ENCODE peak calls at places on chromosomes 11 and 22, in seven cellular contexts. One of them, this sample, is unnamed.

GRCh38 chr11:75223954-75224643 is 16.5 kb upstream of the TPBGL start:
- DNase-seq in keratinocyte: no peak
- DNase-seq in heart left ventricle: no peak
- DNase-seq in OCI-LY7: no peak
- DNase-seq in fibroblast of villous mesenchyme: no peak
- DNase-seq in tibial artery: no peak
- DNase-seq in right lobe of liver: no peak
- DNase-seq in this sample: peak; percentile 3

GRCh38 chr22:18070556-18071306 is 7.1 kb upstream of the PEX26 start:
- DNase-seq in keratinocyte: peak; percentile 89
- DNase-seq in right lobe of liver: no peak
- DNase-seq in heart left ventricle: no peak
- DNase-seq in tibial artery: no peak
- DNase-seq in OCI-LY7: peak; percentile 63
- DNase-seq in fibroblast of villous mesenchyme: no peak
- DNase-seq in this sample: peak; percentile 93

GRCh38 chr11:95266751-95267374 is 35.9 kb upstream of the SESN3 start:
- DNase-seq in right lobe of liver: no peak
- DNase-seq in OCI-LY7: no peak
- DNase-seq in heart left ventricle: no peak
- DNase-seq in fibroblast of villous mesenchyme: peak; percentile 14
- DNase-seq in keratinocyte: no peak
- DNase-seq in tibial artery: peak; percentile 42
- DNase-seq in this sample: no peak

GRCh38 chr11:76623884-76624419 is 46.6 kb downstream of the LRRC32 start:
- DNase-seq in OCI-LY7: no peak
- DNase-seq in right lobe of liver: no peak
- DNase-seq in fibroblast of villous mesenchyme: no peak
- DNase-seq in keratinocyte: no peak
- DNase-seq in tibial artery: no peak
- DNase-seq in heart left ventricle: no peak
- DNase-seq in this sample: no peak

GRCh38 chr11:2584812-2585565 is 114.8 kb downstream of the KCNQ1OT1 start:
- DNase-seq in tibial artery: peak; percentile 13
- DNase-seq in keratinocyte: no peak
- DNase-seq in fibroblast of villous mesenchyme: no peak
- DNase-seq in heart left ventricle: peak; percentile 11
- DNase-seq in right lobe of liver: no peak
- DNase-seq in OCI-LY7: no peak
- DNase-seq in this sample: no peak

GRCh38 chr11:72534859-72535547 is 100.7 kb upstream of the CLPB start:
- DNase-seq in heart left ventricle: no peak
- DNase-seq in right lobe of liver: no peak
- DNase-seq in fibroblast of villous mesenchyme: peak; percentile 57
- DNase-seq in OCI-LY7: no peak
- DNase-seq in keratinocyte: no peak
- DNase-seq in tibial artery: no peak
- DNase-seq in this sample: no peak

GRCh38 chr11:64862914-64863313 is 15.5 kb downstream of the EHD1 start:
- DNase-seq in fibroblast of villous mesenchyme: no peak
- DNase-seq in OCI-LY7: no peak
- DNase-seq in heart left ventricle: peak; percentile 81
- DNase-seq in tibial artery: no peak
- DNase-seq in right lobe of liver: no peak
- DNase-seq in keratinocyte: no peak
- DNase-seq in this sample: no peak

GRCh38 chr11:19959697-19960096 is 200.6 kb downstream of the DBX1 start:
- DNase-seq in OCI-LY7: no peak
- DNase-seq in heart left ventricle: no peak
- DNase-seq in right lobe of liver: no peak
- DNase-seq in fibroblast of villous mesenchyme: no peak
- DNase-seq in tibial artery: no peak
- DNase-seq in keratinocyte: no peak
- DNase-seq in this sample: peak; percentile 44

GRCh38 chr11:18171377-18172000 is 1.1 kb upstream of the MRGPRX4 start:
- DNase-seq in OCI-LY7: peak; percentile 56
- DNase-seq in tibial artery: no peak
- DNase-seq in right lobe of liver: peak; percentile 68
- DNase-seq in keratinocyte: no peak
- DNase-seq in heart left ventricle: no peak
- DNase-seq in fibroblast of villous mesenchyme: peak; percentile 19
- DNase-seq in this sample: peak; percentile 35

GRCh38 chr11:6505577-6506240 is 8.6 kb downstream of the DNHD1 start:
- DNase-seq in heart left ventricle: no peak
- DNase-seq in keratinocyte: peak; percentile 28
- DNase-seq in fibroblast of villous mesenchyme: peak; percentile 70
- DNase-seq in tibial artery: no peak
- DNase-seq in OCI-LY7: peak; percentile 65
- DNase-seq in right lobe of liver: no peak
- DNase-seq in this sample: peak; percentile 89

GRCh38 chr22:43867839-43868652 is 5.7 kb upstream of the SULT4A1 start:
- DNase-seq in right lobe of liver: peak; percentile 64
- DNase-seq in heart left ventricle: peak; percentile 55
- DNase-seq in OCI-LY7: peak; percentile 36
- DNase-seq in fibroblast of villous mesenchyme: peak; percentile 70
- DNase-seq in keratinocyte: peak; percentile 23
- DNase-seq in tibial artery: peak; percentile 33
- DNase-seq in this sample: peak; percentile 72

GRCh38 chr11:75422248-75423231 is 10.5 kb downstream of the KLHL35 start:
- DNase-seq in OCI-LY7: no peak
- DNase-seq in heart left ventricle: no peak
- DNase-seq in right lobe of liver: no peak
- DNase-seq in keratinocyte: no peak
- DNase-seq in fibroblast of villous mesenchyme: no peak
- DNase-seq in tibial artery: no peak
- DNase-seq in this sample: no peak

GRCh38 chr11:132234878-132235277 is 864.5 kb downstream of the NTM start:
- DNase-seq in tibial artery: no peak
- DNase-seq in right lobe of liver: no peak
- DNase-seq in fibroblast of villous mesenchyme: peak; percentile 2
- DNase-seq in keratinocyte: no peak
- DNase-seq in OCI-LY7: no peak
- DNase-seq in heart left ventricle: no peak
- DNase-seq in this sample: peak; percentile 39

GRCh38 chr22:47628477-47629272 is 866.2 kb downstream of the TBC1D22A start:
- DNase-seq in tibial artery: no peak
- DNase-seq in OCI-LY7: no peak
- DNase-seq in heart left ventricle: no peak
- DNase-seq in fibroblast of villous mesenchyme: no peak
- DNase-seq in right lobe of liver: no peak
- DNase-seq in keratinocyte: no peak
- DNase-seq in this sample: no peak

GRCh38 chr11:74037309-74037708 is 28.4 kb upstream of the UCP3 start:
- DNase-seq in right lobe of liver: no peak
- DNase-seq in fibroblast of villous mesenchyme: no peak
- DNase-seq in keratinocyte: no peak
- DNase-seq in OCI-LY7: no peak
- DNase-seq in tibial artery: no peak
- DNase-seq in heart left ventricle: no peak
- DNase-seq in this sample: peak; percentile 75

GRCh38 chr11:74031310-74031676 is 22.4 kb upstream of the UCP3 start:
- DNase-seq in tibial artery: no peak
- DNase-seq in OCI-LY7: no peak
- DNase-seq in fibroblast of villous mesenchyme: no peak
- DNase-seq in heart left ventricle: no peak
- DNase-seq in keratinocyte: no peak
- DNase-seq in right lobe of liver: no peak
- DNase-seq in this sample: no peak

GRCh38 chr11:74030668-74031309 is 21.9 kb upstream of the UCP3 start:
- DNase-seq in right lobe of liver: no peak
- DNase-seq in tibial artery: no peak
- DNase-seq in OCI-LY7: no peak
- DNase-seq in heart left ventricle: no peak
- DNase-seq in keratinocyte: no peak
- DNase-seq in fibroblast of villous mesenchyme: no peak
- DNase-seq in this sample: no peak

GRCh38 chr11:74035264-74035663 is 26.4 kb upstream of the UCP3 start:
- DNase-seq in heart left ventricle: no peak
- DNase-seq in right lobe of liver: no peak
- DNase-seq in OCI-LY7: no peak
- DNase-seq in keratinocyte: no peak
- DNase-seq in fibroblast of villous mesenchyme: no peak
- DNase-seq in tibial artery: no peak
- DNase-seq in this sample: peak; percentile 78

DNA sequence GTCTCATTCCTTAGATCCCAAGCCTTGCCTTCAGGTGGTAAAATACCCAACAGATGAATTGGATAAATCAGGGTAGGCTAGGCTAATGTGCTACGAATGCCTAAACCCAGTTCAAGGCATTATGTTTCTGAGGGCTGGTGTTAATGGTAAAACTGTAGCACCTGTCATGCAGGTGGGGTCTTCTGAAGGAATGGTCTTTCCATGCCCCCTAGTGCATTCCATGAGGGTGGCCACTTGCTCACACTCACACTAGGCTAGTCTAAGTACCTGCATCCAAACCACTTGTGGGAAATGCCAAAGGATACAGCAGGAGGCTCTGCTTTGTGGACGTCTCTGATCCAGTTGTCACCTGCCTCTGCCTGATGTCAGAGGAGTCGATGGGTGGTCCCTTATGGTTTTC is 24.2 kb upstream of the UCP3 start:
- DNase-seq in fibroblast of villous mesenchyme: no peak
- DNase-seq in right lobe of liver: no peak
- DNase-seq in heart left ventricle: no peak
- DNase-seq in tibial artery: no peak
- DNase-seq in OCI-LY7: peak; percentile 31
- DNase-seq in keratinocyte: no peak
- DNase-seq in this sample: no peak
- TF ChIP-seq CTCF in fibroblast of villous mesenchyme: no peak
- TF ChIP-seq CTCF in right lobe of liver: no peak
- TF ChIP-seq CTCF in heart left ventricle: no peak
- TF ChIP-seq CTCF in tibial artery: no peak
- TF ChIP-seq CTCF in OCI-LY7: peak; percentile 22
- TF ChIP-seq CTCF in keratinocyte: no peak
- TF ChIP-seq CTCF in this sample: no peak

DNA sequence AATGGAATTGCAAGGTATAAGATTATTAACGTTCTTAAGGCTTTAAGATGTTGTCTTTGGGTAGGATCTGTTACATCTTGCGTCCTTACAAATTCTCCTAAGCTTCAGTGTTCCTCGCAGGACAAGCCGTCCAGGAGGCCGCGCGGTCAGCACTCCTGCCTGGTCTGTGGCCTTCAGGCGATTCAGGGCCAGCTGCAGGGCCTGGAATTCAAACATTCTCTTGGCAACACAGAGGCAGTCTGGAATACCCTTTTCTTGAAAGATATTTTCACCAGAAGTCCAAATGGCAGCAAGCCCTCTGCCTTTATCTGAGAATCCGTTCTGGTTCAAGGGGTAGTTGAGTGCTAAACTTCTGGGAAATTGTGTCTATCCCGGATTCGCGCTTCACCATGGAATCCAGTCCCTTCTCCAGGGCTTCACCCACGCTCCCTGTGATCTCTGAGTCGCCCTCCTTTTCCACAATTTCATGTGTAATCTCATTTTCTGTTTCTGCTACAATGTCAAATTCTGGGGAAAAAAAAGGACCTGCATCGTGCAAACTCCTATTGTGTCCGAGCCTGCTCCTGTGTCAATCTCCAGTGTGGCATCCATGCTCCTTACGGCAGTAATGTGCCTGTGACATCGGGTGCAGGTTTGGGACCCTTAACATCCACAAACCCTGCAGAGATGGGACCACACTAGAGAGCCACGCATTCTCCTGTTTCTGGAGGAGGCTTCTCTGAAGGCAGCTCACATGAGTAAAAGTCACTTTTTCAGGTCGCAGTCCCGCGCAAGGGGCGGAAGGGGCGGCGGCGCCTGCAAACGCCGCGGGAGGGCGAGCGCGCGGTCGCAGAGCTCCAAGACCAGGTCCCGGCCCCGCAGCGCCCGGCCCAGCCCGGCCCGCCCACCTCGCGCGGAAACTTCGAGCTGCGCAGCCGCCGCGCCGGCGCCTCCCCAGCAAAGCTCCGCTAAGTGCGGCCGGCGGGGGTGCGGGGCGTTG is 25.3 kb upstream of the SORL1 start:
- DNase-seq in tibial artery: no peak
- DNase-seq in keratinocyte: no peak
- DNase-seq in right lobe of liver: peak; percentile 71
- DNase-seq in heart left ventricle: peak; percentile 49
- DNase-seq in OCI-LY7: peak; percentile 84
- DNase-seq in fibroblast of villous mesenchyme: no peak
- DNase-seq in this sample: no peak
- H3K4me3 ChIP-seq in tibial artery: peak overlapping the region; percentile 25
- H3K4me3 ChIP-seq in keratinocyte: no peak overlapping the region
- H3K4me3 ChIP-seq in right lobe of liver: peak overlapping the region; percentile 36
- H3K4me3 ChIP-seq in heart left ventricle: peak overlapping the region; percentile 41
- H3K4me3 ChIP-seq in OCI-LY7: peak overlapping the region; percentile 44
- H3K4me3 ChIP-seq in fibroblast of villous mesenchyme: no peak overlapping the region
- H3K4me3 ChIP-seq in this sample: no peak overlapping the region

DNA sequence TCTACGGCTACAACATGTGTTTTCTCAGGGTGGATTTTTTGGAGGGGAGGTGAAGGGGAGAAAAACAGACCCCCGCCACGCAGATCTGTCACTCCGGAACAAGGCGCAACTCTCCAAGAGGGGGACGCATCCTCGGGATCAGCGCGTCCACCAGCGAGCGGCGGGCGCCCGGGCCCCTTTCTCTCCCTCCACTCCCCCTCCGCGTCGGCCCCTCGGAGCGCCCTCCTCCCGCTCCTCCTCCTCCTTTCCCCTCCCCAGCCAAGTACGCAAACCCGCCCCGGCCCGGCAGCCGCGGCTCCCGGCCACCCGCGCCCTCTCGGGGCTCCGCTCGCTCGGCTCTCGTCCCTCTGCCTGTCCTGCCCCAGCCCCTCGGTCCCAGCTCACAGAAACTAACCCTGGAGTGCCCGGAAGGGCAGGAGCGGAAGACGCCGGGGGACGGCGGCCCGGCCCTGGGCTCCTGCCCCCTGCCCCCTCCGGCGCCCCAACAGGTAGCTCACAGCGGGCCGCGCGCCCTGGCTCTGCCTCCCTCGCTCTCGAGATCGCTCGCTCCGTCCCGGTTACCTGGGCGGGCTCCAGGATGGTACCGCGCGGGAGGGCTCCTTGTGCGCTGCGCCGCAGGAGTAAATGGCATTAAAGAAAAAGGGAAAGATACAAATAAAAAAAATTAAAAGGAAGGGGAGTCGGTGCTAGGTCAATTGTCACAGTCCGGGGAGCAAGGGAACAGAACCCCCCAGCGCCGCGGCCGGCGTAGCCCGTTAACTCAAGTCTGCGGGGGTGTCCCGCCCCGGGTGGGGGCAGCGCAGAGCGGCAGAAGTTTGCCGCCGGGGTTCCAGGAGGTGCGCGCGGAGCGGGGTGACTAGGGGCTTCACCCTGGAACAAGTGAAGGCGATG is 131.4 kb upstream of the C11orf58 start:
- DNase-seq in OCI-LY7: no peak
- DNase-seq in heart left ventricle: peak; percentile 78
- DNase-seq in fibroblast of villous mesenchyme: peak; percentile 40
- DNase-seq in right lobe of liver: peak; percentile 65
- DNase-seq in tibial artery: peak; percentile 41
- DNase-seq in keratinocyte: no peak
- DNase-seq in this sample: peak; percentile 43
- TF ChIP-seq CTCF in OCI-LY7: no peak
- TF ChIP-seq CTCF in heart left ventricle: no peak
- TF ChIP-seq CTCF in fibroblast of villous mesenchyme: no peak
- TF ChIP-seq CTCF in right lobe of liver: no peak
- TF ChIP-seq CTCF in tibial artery: no peak
- TF ChIP-seq CTCF in keratinocyte: no peak
- TF ChIP-seq CTCF in this sample: no peak

DNA sequence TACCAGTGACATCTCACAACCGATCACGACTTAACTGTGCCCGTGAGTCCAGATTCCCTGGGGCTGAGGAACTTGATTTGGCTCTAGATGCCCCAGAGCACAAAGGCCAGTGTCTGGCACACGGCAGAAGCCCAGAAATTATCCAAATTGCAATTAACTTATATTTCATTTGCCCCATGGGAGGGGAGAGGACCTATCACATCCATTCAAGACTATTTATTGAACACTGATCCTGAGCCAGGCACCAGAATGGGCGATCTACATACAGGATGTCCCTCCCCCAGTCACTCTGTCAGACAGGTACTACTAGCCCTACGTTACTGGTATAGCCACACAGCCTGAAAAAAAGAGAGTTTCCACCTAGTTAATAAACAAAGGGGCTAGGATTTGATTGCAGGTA is 5.1 kb downstream of the DNAL4 start:
- DNase-seq in heart left ventricle: no peak
- DNase-seq in keratinocyte: no peak
- DNase-seq in right lobe of liver: no peak
- DNase-seq in fibroblast of villous mesenchyme: no peak
- DNase-seq in OCI-LY7: no peak
- DNase-seq in tibial artery: no peak
- DNase-seq in this sample: no peak
- H3K4me3 ChIP-seq in heart left ventricle: no peak overlapping the region
- H3K4me3 ChIP-seq in keratinocyte: no peak overlapping the region
- H3K4me3 ChIP-seq in right lobe of liver: no peak overlapping the region
- H3K4me3 ChIP-seq in fibroblast of villous mesenchyme: no peak overlapping the region
- H3K4me3 ChIP-seq in OCI-LY7: no peak overlapping the region
- H3K4me3 ChIP-seq in tibial artery: no peak overlapping the region
- H3K4me3 ChIP-seq in this sample: no peak overlapping the region